ENCODE peak calls at places on chromosome 15, in eight cellular contexts. C is lower lobe of right lung, M is AG04450, K is prostate gland, T is Panc1, D is mesothelial cell of epicardium, I is bronchial epithelial cell, J is left ventricle myocardium inferior. A is an unnamed sample.

GRCh38 chr15:60062826-60063225 is 58.7 kb downstream of the FOXB1 start:
- DNase-seq in C (no peak), M (peak; percentile 11), K (no peak), T (no peak), D (no peak), I (peak; percentile 83), J (no peak), A (no peak)

GRCh38 chr15:51768018-51768417 is 16.6 kb downstream of the TMOD2 start:
- DNase-seq in C (peak; percentile 49), M (no peak), K (no peak), T (no peak), D (no peak), I (no peak), J (no peak), A (no peak)

GRCh38 chr15:38554354-38554753 is 10.3 kb downstream of the RASGRP1 start:
- DNase-seq in C (no peak), M (peak; percentile 32), K (no peak), T (no peak), D (no peak), I (no peak), J (no peak), A (no peak)

GRCh38 chr15:56798639-56799038 is 65.3 kb upstream of the ZNF280D start:
- DNase-seq in C (no peak), M (no peak), K (no peak), T (no peak), D (no peak), I (peak; percentile 4), J (no peak), A (no peak)

GRCh38 chr15:65212097-65212496 is 824 bp upstream of the CILP start:
- DNase-seq in C (no peak), M (no peak), K (no peak), T (no peak), D (no peak), I (no peak), J (no peak), A (no peak)

GRCh38 chr15:83818591-83818990 is 164.7 kb downstream of the ADAMTSL3 start:
- DNase-seq in C (no peak), M (no peak), K (no peak), T (no peak), D (no peak), I (peak; percentile 20), J (no peak), A (no peak)

GRCh38 chr15:84624359-84624758 is 23.6 kb downstream of the ZSCAN2 start:
- DNase-seq in C (no peak), M (no peak), K (no peak), T (no peak), D (no peak), I (no peak), J (no peak), A (no peak)

GRCh38 chr15:41429003-41429890 is 12.4 kb downstream of the RTF1 start:
- DNase-seq in C (no peak), M (no peak), K (no peak), T (no peak), D (no peak), I (no peak), J (no peak), A (no peak)

GRCh38 chr15:98904466-98905048 is 103.0 kb downstream of the PGPEP1L start:
- DNase-seq in C (no peak), M (peak; percentile 39), K (no peak), T (no peak), D (no peak), I (peak; percentile 69), J (no peak), A (no peak)

GRCh38 chr15:39922450-39923092 is 2.5 kb upstream of the GPR176 start:
- DNase-seq in C (no peak), M (no peak), K (no peak), T (no peak), D (no peak), I (no peak), J (no peak), A (no peak)

GRCh38 chr15:74376825-74377581 is 9.6 kb upstream of the CYP11A1 start:
- DNase-seq in C (no peak), M (no peak), K (no peak), T (no peak), D (no peak), I (no peak), J (no peak), A (no peak)

GRCh38 chr15:85821545-85821944 is 26.8 kb upstream of the KLHL25 start:
- DNase-seq in C (no peak), M (no peak), K (no peak), T (no peak), D (no peak), I (no peak), J (no peak), A (no peak)

GRCh38 chr15:43941071-43941470 is 114.3 kb downstream of the WDR76 start:
- DNase-seq in C (no peak), M (no peak), K (no peak), T (no peak), D (no peak), I (no peak), J (no peak), A (no peak)

GRCh38 chr15:45583731-45584639 is 3.2 kb upstream of the BLOC1S6 start:
- DNase-seq in C (no peak), M (no peak), K (no peak), T (no peak), D (no peak), I (no peak), J (no peak), A (no peak)

GRCh38 chr15:69853572-69853971 is 244.1 kb downstream of the TLE3 start:
- DNase-seq in C (no peak), M (no peak), K (no peak), T (peak; percentile 58), D (no peak), I (peak; percentile 25), J (no peak), A (peak; percentile 74)

GRCh38 chr15:60797444-60798040 is 318.6 kb upstream of the ICE2 start:
- DNase-seq in C (no peak), M (no peak), K (no peak), T (no peak), D (no peak), I (no peak), J (no peak), A (no peak)

GRCh38 chr15:78174398-78174797 is 25.2 kb downstream of the IDH3A start:
- DNase-seq in C (no peak), M (no peak), K (no peak), T (no peak), D (no peak), I (no peak), J (no peak), A (no peak)

DNA sequence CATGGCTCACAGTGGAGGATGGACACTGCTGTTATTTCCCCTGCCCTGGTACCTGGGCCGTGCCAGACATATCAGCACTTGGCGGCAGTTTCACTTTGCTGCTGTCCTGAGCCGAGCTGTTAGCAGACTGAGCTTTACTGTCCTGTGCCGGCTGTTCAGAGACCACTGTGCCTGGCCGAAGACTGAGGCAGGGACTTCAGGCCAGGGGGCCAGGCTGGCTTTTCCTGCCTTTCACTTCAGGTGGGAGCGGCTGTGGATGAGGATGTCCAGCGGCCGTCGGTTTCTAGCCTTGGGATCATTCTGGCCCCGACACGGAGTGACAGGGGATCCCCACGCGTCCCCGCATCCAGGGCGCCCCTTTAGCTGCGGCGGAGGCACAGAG is 1.0 kb downstream of the ATP10A start:
- DNase-seq in C (no peak), M (no peak), K (peak; percentile 31), T (no peak), D (no peak), I (no peak), J (no peak), A (no peak)
- TF ChIP-seq CTCF in C (no peak), M (no peak), K (no peak), T (no peak), D (no peak), I (no peak), J (no peak), A (no peak)

GRCh38 chr15:87998658-87999057 is 257.9 kb downstream of the NTRK3 start:
- DNase-seq in C (no peak), M (no peak), K (no peak), T (no peak), D (no peak), I (no peak), J (no peak), A (no peak)

GRCh38 chr15:88006146-88006545 is 250.4 kb downstream of the NTRK3 start:
- DNase-seq in C (no peak), M (no peak), K (no peak), T (no peak), D (no peak), I (no peak), J (no peak), A (no peak)

GRCh38 chr15:88002721-88003120 is 253.8 kb downstream of the NTRK3 start:
- DNase-seq in C (no peak), M (no peak), K (no peak), T (no peak), D (no peak), I (no peak), J (no peak), A (no peak)

GRCh38 chr15:88004379-88004778 is 252.2 kb downstream of the NTRK3 start:
- DNase-seq in C (no peak), M (no peak), K (peak; percentile 33), T (no peak), D (no peak), I (no peak), J (no peak), A (no peak)

GRCh38 chr15:88003928-88004327 is 252.6 kb downstream of the NTRK3 start:
- DNase-seq in C (no peak), M (no peak), K (no peak), T (no peak), D (no peak), I (no peak), J (no peak), A (no peak)
- TF ChIP-seq CTCF in C (no peak), M (no peak), K (no peak), T (no peak), D (no peak), I (no peak), J (no peak), A (no peak)

GRCh38 chr15:82139823-82140268 is 94.0 kb upstream of the MEX3B start:
- DNase-seq in C (no peak), M (no peak), K (no peak), T (no peak), D (no peak), I (peak; percentile 58), J (no peak), A (no peak)
- TF ChIP-seq CTCF in C (peak; percentile 62), M (peak; percentile 82), K (peak; percentile 55), T (peak; percentile 78), D (peak; percentile 90), I (peak; percentile 54), J (peak; percentile 74), A (peak; percentile 48)

GRCh38 chr15:67501836-67502461 is 19.0 kb upstream of the C15orf61 start:
- DNase-seq in C (no peak), M (no peak), K (no peak), T (no peak), D (no peak), I (no peak), J (no peak), A (no peak)

GRCh38 chr15:67504061-67504460 is 16.9 kb upstream of the C15orf61 start:
- DNase-seq in C (no peak), M (no peak), K (no peak), T (no peak), D (no peak), I (no peak), J (no peak), A (no peak)

GRCh38 chr15:67504796-67505195 is 16.1 kb upstream of the C15orf61 start:
- DNase-seq in C (no peak), M (no peak), K (no peak), T (no peak), D (no peak), I (no peak), J (no peak), A (no peak)

GRCh38 chr15:67505675-67506572 is 15.0 kb upstream of the C15orf61 start:
- DNase-seq in C (no peak), M (no peak), K (no peak), T (no peak), D (no peak), I (no peak), J (no peak), A (no peak)

GRCh38 chr15:67501177-67501835 is 19.6 kb upstream of the C15orf61 start:
- DNase-seq in C (no peak), M (no peak), K (no peak), T (no peak), D (no peak), I (peak; percentile 23), J (no peak), A (no peak)
- TF ChIP-seq CTCF in C (peak; percentile 26), M (peak; percentile 54), K (peak; percentile 35), T (peak; percentile 54), D (no peak), I (peak; percentile 26), J (peak; percentile 48), A (peak; percentile 43)